ENCODE peak calls at places on chromosomes 2 and 18, in ten cellular contexts. F, P, I, B, H, Y, O, L, K and J are unnamed samples.

GRCh38 chr2:9830685-9831410 is 12.4 kb upstream of the TAF1B start:
- DNase-seq in F (no peak), P (no peak), I (no peak), B (no peak), H (no peak), Y (no peak), O (no peak), L (peak; percentile 33), K (no peak), J (no peak)

GRCh38 chr2:98775146-98775988 is 44.4 kb upstream of the MGAT4A start:
- DNase-seq in F (no peak), P (no peak), I (no peak), B (no peak), H (no peak), Y (no peak), O (peak; percentile 40), L (peak; percentile 33), K (no peak), J (no peak)

GRCh38 chr2:50547521-50547920 is 484.4 kb downstream of the NRXN1 start:
- DNase-seq in F (no peak), P (no peak), I (no peak), B (no peak), H (no peak), Y (no peak), O (no peak), L (peak; percentile 96), K (no peak), J (peak; percentile 78)

GRCh38 chr2:241902357-241902991 is 32.9 kb downstream of the RTP5 start:
- DNase-seq in F (no peak), P (no peak), I (no peak), B (peak; percentile 53), H (no peak), Y (no peak), O (no peak), L (no peak), K (no peak), J (no peak)

GRCh38 chr2:67043781-67044478 is 353.2 kb upstream of the ETAA1 start:
- DNase-seq in F (no peak), P (no peak), I (no peak), B (no peak), H (no peak), Y (no peak), O (no peak), L (no peak), K (no peak), J (no peak)

GRCh38 chr2:69731575-69731974 is 10.4 kb upstream of the ANXA4 start:
- DNase-seq in F (no peak), P (no peak), I (no peak), B (no peak), H (no peak), Y (no peak), O (no peak), L (no peak), K (no peak), J (no peak)

GRCh38 chr2:190843874-190844699 is 36.5 kb upstream of the GLS start:
- DNase-seq in F (peak; percentile 77), P (no peak), I (peak; percentile 15), B (no peak), H (peak; percentile 87), Y (no peak), O (no peak), L (peak; percentile 97), K (no peak), J (peak; percentile 98)

GRCh38 chr2:106193491-106193976 is 567 bp downstream of the UXS1 start:
- DNase-seq in F (peak; percentile 41), P (peak; percentile 36), I (peak; percentile 8), B (no peak), H (peak; percentile 48), Y (no peak), O (no peak), L (no peak), K (peak; percentile 22), J (no peak)

GRCh38 chr2:73984203-73984921 is at the start of gene TET3:
- DNase-seq in F (peak; percentile 49), P (peak; percentile 44), I (peak; percentile 60), B (peak; percentile 40), H (peak; percentile 64), Y (no peak), O (no peak), L (no peak), K (no peak), J (no peak)

GRCh38 chr2:884027-884748 is 66.5 kb upstream of the SNTG2 start:
- DNase-seq in F (no peak), P (no peak), I (no peak), B (peak; percentile 10), H (no peak), Y (no peak), O (no peak), L (no peak), K (no peak), J (no peak)

GRCh38 chr18:49565656-49566055 is 3.8 kb downstream of the LIPG start:
- DNase-seq in F (no peak), P (peak; percentile 69), I (no peak), B (no peak), H (no peak), Y (no peak), O (peak; percentile 24), L (no peak), K (peak; percentile 37), J (no peak)

GRCh38 chr2:98892871-98893270 is 43.2 kb downstream of the CRACDL start:
- DNase-seq in F (no peak), P (no peak), I (no peak), B (no peak), H (no peak), Y (no peak), O (no peak), L (no peak), K (no peak), J (no peak)

GRCh38 chr2:148527488-148528340 is 116.8 kb upstream of the EPC2 start:
- DNase-seq in F (peak; percentile 43), P (no peak), I (no peak), B (peak; percentile 17), H (peak; percentile 27), Y (no peak), O (no peak), L (no peak), K (no peak), J (no peak)

GRCh38 chr2:133200684-133201421 is 367.4 kb downstream of the NCKAP5 start:
- DNase-seq in F (no peak), P (peak; percentile 59), I (no peak), B (no peak), H (peak; percentile 97), Y (no peak), O (no peak), L (peak; percentile 97), K (no peak), J (peak; percentile 85)

GRCh38 chr18:59055345-59056032 is 84.2 kb upstream of the SEC11C start:
- DNase-seq in F (no peak), P (peak; percentile 6), I (no peak), B (peak; percentile 51), H (peak; percentile 23), Y (no peak), O (no peak), L (no peak), K (no peak), J (no peak)

GRCh38 chr2:204751472-204751871 is 206.2 kb downstream of the PARD3B start:
- DNase-seq in F (no peak), P (no peak), I (no peak), B (no peak), H (no peak), Y (no peak), O (no peak), L (no peak), K (no peak), J (no peak)

GRCh38 chr2:55301277-55301676 is 32.2 kb upstream of the MTIF2 start:
- DNase-seq in F (no peak), P (no peak), I (no peak), B (no peak), H (no peak), Y (no peak), O (no peak), L (no peak), K (no peak), J (no peak)

GRCh38 chr2:134845719-134846118 is 7.3 kb downstream of the ACMSD start:
- DNase-seq in F (no peak), P (peak; percentile 88), I (no peak), B (no peak), H (peak; percentile 77), Y (no peak), O (no peak), L (peak; percentile 73), K (no peak), J (peak; percentile 61)

GRCh38 chr2:198314559-198315153 is 510.3 kb downstream of the PLCL1 start:
- DNase-seq in F (peak; percentile 11), P (peak; percentile 65), I (no peak), B (no peak), H (peak; percentile 67), Y (peak; percentile 44), O (peak; percentile 43), L (peak; percentile 48), K (no peak), J (peak; percentile 45)

GRCh38 chr2:85866165-85866659 is 22.6 kb downstream of the ST3GAL5 start:
- DNase-seq in F (no peak), P (no peak), I (no peak), B (no peak), H (no peak), Y (no peak), O (no peak), L (no peak), K (no peak), J (no peak)

GRCh38 chr18:11987527-11987926 is 6.2 kb downstream of the IMPA2 start:
- DNase-seq in F (no peak), P (peak; percentile 44), I (no peak), B (no peak), H (no peak), Y (peak; percentile 69), O (no peak), L (no peak), K (no peak), J (no peak)

GRCh38 chr2:8171608-8172007 is 510.2 kb upstream of the ID2 start:
- DNase-seq in F (no peak), P (no peak), I (no peak), B (no peak), H (no peak), Y (no peak), O (no peak), L (no peak), K (no peak), J (no peak)

GRCh38 chr2:85441859-85442258 is 23.3 kb downstream of the SH2D6 start:
- DNase-seq in F (no peak), P (no peak), I (no peak), B (no peak), H (no peak), Y (peak; percentile 25), O (no peak), L (no peak), K (no peak), J (no peak)

GRCh38 chr2:134181219-134181618 is 72.7 kb upstream of the MGAT5 start:
- DNase-seq in F (peak; percentile 50), P (peak; percentile 17), I (no peak), B (no peak), H (no peak), Y (no peak), O (no peak), L (peak; percentile 95), K (no peak), J (peak; percentile 77)

GRCh38 chr18:69686861-69687260 is 260.8 kb downstream of the CD226 start:
- DNase-seq in F (no peak), P (no peak), I (no peak), B (no peak), H (no peak), Y (no peak), O (no peak), L (no peak), K (no peak), J (no peak)

GRCh38 chr2:172442072-172442895 is 14.9 kb downstream of the ITGA6 start:
- DNase-seq in F (peak; percentile 80), P (peak; percentile 99), I (peak; percentile 25), B (peak; percentile 50), H (peak; percentile 100), Y (no peak), O (peak; percentile 18), L (peak; percentile 100), K (no peak), J (peak; percentile 100)